ENCODE peak calls at places on chromosomes 11 and 22, in four cellular contexts. T is H1, G is GM12878, E is HepG2. K is an unnamed sample.

GRCh38 chr11:15818132-15818842 is 538.1 kb downstream of the SOX6 start:
- DNase-seq in G (no peak), E (no peak), T (no peak), K (no peak)

GRCh38 chr11:28697920-28698827 is 590.0 kb downstream of the METTL15 start:
- DNase-seq in T (peak), E (peak), G (no peak), K (peak)

GRCh38 chr11:75706260-75706729 is 11.3 kb upstream of the MOGAT2 start:
- DNase-seq in E (peak), T (peak), G (no peak), K (peak)

GRCh38 chr11:67281552-67282150 is 7.5 kb upstream of the ANKRD13D start:
- DNase-seq in T (no peak), E (no peak), G (no peak), K (no peak)

GRCh38 chr11:124717786-124718634 is 21.7 kb upstream of the NRGN start:
- DNase-seq in T (no peak), G (no peak), E (peak), K (peak)

GRCh38 chr11:706439-706956 is 467 bp downstream of the EPS8L2 start:
- DNase-seq in T (no peak), E (no peak), G (no peak), K (no peak)

GRCh38 chr11:132111341-132111740 is 740.9 kb downstream of the NTM start:
- DNase-seq in G (no peak), E (no peak), T (no peak), K (no peak)

GRCh38 chr11:120547871-120548681 is 36.5 kb downstream of the GRIK4 start:
- DNase-seq in T (no peak), E (peak), G (no peak), K (peak)

GRCh38 chr22:49536571-49537131 is 291.0 kb downstream of the BRD1 start:
- DNase-seq in T (peak), G (no peak), E (no peak), K (no peak)

GRCh38 chr11:113384551-113384950 is 3.0 kb upstream of the ANKK1 start:
- DNase-seq in G (no peak), E (peak), T (no peak), K (no peak)

GRCh38 chr11:113386866-113387265 is 713 bp upstream of the ANKK1 start:
- DNase-seq in T (no peak), G (no peak), E (no peak), K (no peak)

GRCh38 chr11:113385749-113386148 is 1.8 kb upstream of the ANKK1 start:
- DNase-seq in T (no peak), G (no peak), E (no peak), K (no peak)

GRCh38 chr11:113389288-113389687 is 1.7 kb downstream of the ANKK1 start:
- DNase-seq in T (no peak), E (no peak), G (no peak), K (no peak)

GRCh38 chr11:113387605-113388211 is at the start of gene ANKK1:
- DNase-seq in E (no peak), T (peak), G (no peak), K (peak)
- TF ChIP-seq TCF12 in E (no peak), T (peak), G (no peak), K (no peak)

GRCh38 chr11:94000641-94001040 is 20.5 kb upstream of the HEPHL1 start:
- DNase-seq in T (no peak), E (no peak), G (no peak), K (no peak)
- TF ChIP-seq TCF12 in T (no peak), E (no peak), G (no peak), K (no peak)

GRCh38 chr11:14408612-14409011 is 49.6 kb upstream of the RRAS2 start:
- DNase-seq in E (no peak), T (no peak), G (no peak), K (no peak)

GRCh38 chr11:14409891-14410290 is 50.9 kb upstream of the RRAS2 start:
- DNase-seq in T (no peak), E (no peak), G (no peak), K (no peak)

GRCh38 chr11:14414470-14415461 is 55.8 kb upstream of the RRAS2 start:
- DNase-seq in T (no peak), G (peak), E (no peak), K (no peak)

GRCh38 chr11:14413307-14414072 is 54.5 kb upstream of the RRAS2 start:
- DNase-seq in G (no peak), E (no peak), T (peak), K (no peak)

DNA sequence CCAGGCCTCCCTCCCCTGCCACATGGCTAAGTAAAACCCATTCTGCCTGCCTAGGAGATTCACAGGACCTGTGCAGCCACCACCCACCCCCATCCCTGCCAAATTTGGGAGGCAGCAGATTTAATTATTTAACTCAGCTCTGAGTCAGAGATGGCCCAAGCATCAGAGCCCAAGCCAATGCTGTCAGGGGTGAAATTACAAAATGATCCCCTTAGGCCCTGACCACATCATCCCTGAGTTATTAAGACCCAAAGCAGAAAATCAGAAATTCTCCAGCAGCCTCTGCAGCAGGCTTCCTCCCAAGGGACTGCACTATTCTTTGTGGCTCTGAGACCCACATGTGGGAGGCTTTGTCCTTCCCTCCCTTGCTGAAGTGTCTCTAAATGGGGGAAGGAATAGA is 52.8 kb upstream of the RRAS2 start:
- DNase-seq in E (no peak), G (no peak), T (no peak), K (no peak)
- TF ChIP-seq TCF12 in E (no peak), G (no peak), T (no peak), K (no peak)

GRCh38 chr11:119065369-119065768 is 2.2 kb upstream of the VPS11 start:
- DNase-seq in T (no peak), G (no peak), E (peak), K (peak)
- TF ChIP-seq TCF12 in T (no peak), G (no peak), E (no peak), K (no peak)

GRCh38 chr11:62062223-62062861 is 61.5 kb upstream of the INCENP start:
- DNase-seq in E (no peak), T (no peak), G (no peak), K (no peak)
- TF ChIP-seq TCF12 in E (no peak), T (no peak), G (no peak), K (no peak)

GRCh38 chr22:36104435-36104834 is 56.1 kb downstream of the APOL3 start:
- DNase-seq in T (no peak), E (no peak), G (no peak), K (no peak)

GRCh38 chr22:36106910-36107309 is 53.6 kb downstream of the APOL3 start:
- DNase-seq in T (no peak), G (no peak), E (no peak), K (no peak)

GRCh38 chr22:36102995-36103394 is 57.6 kb downstream of the APOL3 start:
- DNase-seq in T (no peak), E (no peak), G (peak), K (no peak)

GRCh38 chr22:36103891-36104290 is 56.7 kb downstream of the APOL3 start:
- DNase-seq in T (no peak), E (no peak), G (no peak), K (no peak)

DNA sequence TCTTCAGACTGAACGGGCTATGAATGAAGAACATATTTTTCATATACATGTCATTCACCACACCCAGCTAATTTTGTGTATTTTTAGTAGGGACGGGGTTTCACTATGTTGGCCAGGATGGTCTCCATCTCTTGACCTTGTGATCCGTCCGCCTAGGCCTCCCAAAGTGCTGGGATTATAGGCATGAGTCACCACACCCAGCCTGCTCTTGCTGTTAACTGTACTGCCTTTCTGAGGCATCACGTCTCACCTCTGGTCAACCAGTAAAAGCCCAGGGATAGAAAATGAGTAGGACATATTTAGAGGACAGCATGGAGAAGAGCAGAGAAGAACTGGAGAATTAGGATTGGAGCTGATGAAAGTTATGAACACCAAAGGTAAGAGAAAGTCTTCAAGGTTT is 55.6 kb downstream of the APOL3 start:
- DNase-seq in T (no peak), G (no peak), E (no peak), K (no peak)
- TF ChIP-seq TCF12 in T (no peak), G (no peak), E (no peak), K (no peak)